ENCODE peak calls at places on chromosome 6, in five cellular contexts. B is A549, Z is cardiac muscle cell, F is transverse colon, M is brain microvascular endothelial cell. T is an unnamed sample.

GRCh38 chr6:43979525-43979924 is 147.7 kb downstream of the MRPL14 start:
- DNase-seq in B (no peak), Z (no peak), F (no peak), M (no peak), T (no peak)

GRCh38 chr6:37059344-37060194 is 54.1 kb downstream of the FGD2 start:
- DNase-seq in B (peak; percentile 89), Z (peak; percentile 70), F (peak; percentile 75), M (peak; percentile 95), T (peak; percentile 97)

GRCh38 chr6:53998293-53998692 is 113.0 kb upstream of the MLIP start:
- DNase-seq in B (no peak), Z (no peak), F (no peak), M (no peak), T (no peak)

GRCh38 chr6:43900560-43901329 is 130.7 kb downstream of the VEGFA start:
- DNase-seq in B (no peak), Z (no peak), F (no peak), M (no peak), T (no peak)

GRCh38 chr6:148415511-148416286 is 73.1 kb downstream of the SASH1 start:
- DNase-seq in B (no peak), Z (no peak), F (no peak), M (no peak), T (no peak)

GRCh38 chr6:54267798-54268197 is 40.4 kb upstream of the TINAG start:
- DNase-seq in B (peak; percentile 3), Z (peak; percentile 73), F (peak; percentile 19), M (peak; percentile 72), T (no peak)

GRCh38 chr6:72218125-72218524 is 331.8 kb downstream of the RIMS1 start:
- DNase-seq in B (peak; percentile 5), Z (peak; percentile 76), F (no peak), M (peak; percentile 38), T (no peak)

GRCh38 chr6:1810880-1811279 is 201.2 kb downstream of the FOXC1 start:
- DNase-seq in B (no peak), Z (no peak), F (no peak), M (no peak), T (no peak)

GRCh38 chr6:151154418-151154817 is 85.3 kb upstream of the AKAP12 start:
- DNase-seq in B (peak; percentile 10), Z (peak; percentile 34), F (peak; percentile 22), M (peak; percentile 9), T (no peak)

GRCh38 chr6:81894788-81895221 is 142.3 kb upstream of the TENT5A start:
- DNase-seq in B (no peak), Z (peak; percentile 12), F (no peak), M (peak; percentile 33), T (peak; percentile 50)

GRCh38 chr6:108193120-108193519 is 27.3 kb downstream of the NR2E1 start:
- DNase-seq in B (no peak), Z (no peak), F (no peak), M (no peak), T (no peak)

GRCh38 chr6:38209291-38209865 is 389.9 kb downstream of the ZFAND3 start:
- DNase-seq in B (no peak), Z (no peak), F (no peak), M (no peak), T (no peak)

GRCh38 chr6:128932061-128932460 is 49.1 kb downstream of the LAMA2 start:
- DNase-seq in B (no peak), Z (no peak), F (no peak), M (peak; percentile 12), T (no peak)

GRCh38 chr6:42313038-42313437 is 95.4 kb upstream of the MRPS10 start:
- DNase-seq in B (no peak), Z (no peak), F (no peak), M (peak; percentile 74), T (peak; percentile 55)

GRCh38 chr6:120826253-120826652 is 508.0 kb downstream of the TBC1D32 start:
- DNase-seq in B (peak; percentile 1), Z (peak; percentile 61), F (peak; percentile 17), M (no peak), T (no peak)

GRCh38 chr6:107741191-107741680 is 82.9 kb downstream of the SCML4 start:
- DNase-seq in B (no peak), Z (no peak), F (no peak), M (no peak), T (no peak)

GRCh38 chr6:53669592-53669991 is 4.0 kb upstream of the KLHL31 start:
- DNase-seq in B (no peak), Z (no peak), F (no peak), M (no peak), T (no peak)

GRCh38 chr6:79143320-79143898 is 65.4 kb upstream of the PHIP start:
- DNase-seq in B (no peak), Z (no peak), F (no peak), M (no peak), T (no peak)

GRCh38 chr6:42197574-42198362 is 3.0 kb upstream of the GUCA1B start:
- DNase-seq in B (peak; percentile 62), Z (no peak), F (no peak), M (peak; percentile 36), T (peak; percentile 75)

GRCh38 chr6:126546771-126547170 is 206.9 kb downstream of the CENPW start:
- DNase-seq in B (no peak), Z (no peak), F (no peak), M (no peak), T (no peak)

GRCh38 chr6:99641270-99641669 is 34.6 kb downstream of the PRDM13 start:
- DNase-seq in B (no peak), Z (no peak), F (no peak), M (no peak), T (no peak)

GRCh38 chr6:37314803-37315515 is 38.8 kb upstream of the RNF8 start:
- DNase-seq in B (peak; percentile 22), Z (peak; percentile 80), F (peak; percentile 12), M (peak; percentile 44), T (no peak)

GRCh38 chr6:34414999-34415858 is 10.6 kb downstream of the RPS10 start:
- DNase-seq in B (no peak), Z (peak; percentile 33), F (peak; percentile 62), M (peak; percentile 55), T (no peak)

GRCh38 chr6:169984181-169985120 is 233.0 kb downstream of the ERMARD start:
- DNase-seq in B (no peak), Z (no peak), F (no peak), M (no peak), T (no peak)

GRCh38 chr6:30169658-30170614 is 6.6 kb downstream of the TRIM15 start:
- DNase-seq in B (peak; percentile 33), Z (peak; percentile 44), F (no peak), M (peak; percentile 47), T (peak; percentile 44)

GRCh38 chr6:53573299-53573698 is 28.4 kb upstream of the GCLC start:
- DNase-seq in B (no peak), Z (no peak), F (no peak), M (no peak), T (no peak)

DNA sequence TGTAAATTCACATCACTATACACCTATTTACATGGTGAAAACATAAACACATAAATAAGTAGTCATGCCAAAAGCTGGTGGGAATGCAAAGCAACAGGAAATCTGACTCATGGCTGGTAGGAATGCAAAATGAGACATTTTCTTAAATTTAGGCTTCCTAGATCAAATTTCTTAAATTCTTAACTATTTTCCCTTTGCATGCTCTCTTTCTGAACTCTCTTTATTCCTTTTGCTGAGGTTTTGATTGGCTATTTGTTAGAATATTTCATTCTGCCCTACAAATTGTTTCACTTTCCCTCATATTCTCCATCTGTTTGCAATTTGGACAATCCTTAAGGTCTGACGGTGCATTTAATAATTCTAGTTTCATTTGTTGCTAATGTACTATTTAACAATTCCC is 437.5 kb upstream of the RGS17 start:
- DNase-seq in B (no peak), Z (no peak), F (no peak), M (peak; percentile 42), T (peak; percentile 69)
- H3K4me3 ChIP-seq in B (no peak overlapping the region), Z (no peak overlapping the region), F (no peak overlapping the region), M (no peak overlapping the region), T (no peak overlapping the region)

GRCh38 chr6:153944197-153944596 is 94.8 kb upstream of the OPRM1 start:
- DNase-seq in B (no peak), Z (no peak), F (no peak), M (no peak), T (no peak)

GRCh38 chr6:153938876-153939275 is 100.2 kb upstream of the OPRM1 start:
- DNase-seq in B (no peak), Z (no peak), F (no peak), M (no peak), T (no peak)

GRCh38 chr6:153941768-153942167 is 97.3 kb upstream of the OPRM1 start:
- DNase-seq in B (no peak), Z (no peak), F (peak; percentile 33), M (no peak), T (no peak)

GRCh38 chr6:153947817-153948447 is 91.1 kb upstream of the OPRM1 start:
- DNase-seq in B (no peak), Z (peak; percentile 65), F (no peak), M (peak; percentile 46), T (no peak)

DNA sequence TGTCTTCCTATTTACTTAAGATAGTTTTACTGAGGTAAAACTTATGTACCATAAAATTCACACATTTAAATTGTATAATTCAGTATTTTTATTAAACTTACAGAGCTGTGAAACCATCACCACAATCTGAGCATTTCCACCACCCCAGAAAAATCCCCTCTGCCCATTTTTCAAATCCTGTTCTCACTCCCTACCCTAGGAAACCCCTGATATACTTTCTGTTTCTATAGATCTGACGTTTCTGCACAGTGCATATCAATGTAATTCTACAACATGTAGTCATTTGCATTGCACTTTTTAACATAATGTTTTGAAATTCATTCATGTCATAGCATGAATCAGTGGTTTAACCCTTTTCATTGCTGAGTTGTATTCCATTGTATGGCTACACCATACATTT is 96.7 kb upstream of the OPRM1 start:
- DNase-seq in B (no peak), Z (no peak), F (no peak), M (no peak), T (no peak)
- H3K27ac ChIP-seq in B (no peak overlapping the region), Z (no peak overlapping the region), F (no peak overlapping the region), M (no peak overlapping the region), T (no peak overlapping the region)

GRCh38 chr6:70666726-70667125 is 957 bp upstream of the SMAP1 start:
- DNase-seq in B (no peak), Z (no peak), F (no peak), M (no peak), T (no peak)
- H3K4me3 ChIP-seq in B (no peak overlapping the region), Z (no peak overlapping the region), F (no peak overlapping the region), M (no peak overlapping the region), T (no peak overlapping the region)

GRCh38 chr6:11744753-11745152 is 33.9 kb downstream of the ADTRP start:
- DNase-seq in B (no peak), Z (no peak), F (peak; percentile 62), M (peak; percentile 52), T (no peak)

GRCh38 chr6:11740875-11741274 is 37.7 kb downstream of the ADTRP start:
- DNase-seq in B (no peak), Z (no peak), F (no peak), M (no peak), T (no peak)

GRCh38 chr6:11747021-11747420 is 31.6 kb downstream of the ADTRP start:
- DNase-seq in B (no peak), Z (no peak), F (no peak), M (peak; percentile 12), T (peak; percentile 18)

GRCh38 chr6:11748591-11748990 is 30.0 kb downstream of the ADTRP start:
- DNase-seq in B (peak; percentile 20), Z (no peak), F (no peak), M (no peak), T (no peak)

DNA sequence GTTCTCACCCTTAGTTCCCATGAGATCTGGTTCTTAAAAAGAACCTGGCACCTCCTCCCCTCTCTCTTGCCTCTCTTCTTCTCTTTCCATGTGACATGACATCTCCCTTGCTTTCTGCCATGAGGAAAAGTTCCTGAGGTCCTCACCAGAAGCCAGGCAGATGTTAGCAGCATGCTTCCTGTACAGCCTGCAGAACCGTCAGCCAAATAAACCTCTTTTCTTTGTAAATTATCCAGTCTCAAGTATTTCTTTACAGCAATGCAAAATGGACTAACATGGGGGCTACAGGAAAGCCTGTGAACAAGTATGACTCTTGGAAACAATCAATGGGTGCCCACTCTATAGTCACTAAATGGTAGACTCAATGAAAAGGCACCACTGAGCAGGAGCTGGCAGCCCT is 34.5 kb downstream of the ADTRP start:
- DNase-seq in B (no peak), Z (no peak), F (no peak), M (no peak), T (no peak)
- H3K27ac ChIP-seq in B (no peak overlapping the region), Z (no peak overlapping the region), F (peak overlapping the region; percentile 31), M (no peak overlapping the region), T (no peak overlapping the region)

T was measured in SJSA1.